ENCODE peak calls at places on chromosomes 3 and 15, in four cellular contexts. One of them, this sample, is unnamed.
A peak's percentile ranks its signal among the peaks of the same experiment; 100 is the strongest.

GRCh38 chr15:60797444-60798040 is 318.6 kb upstream of the ICE2 start:
- DNase-seq in K562: no peak
- DNase-seq in HepG2: no peak
- DNase-seq in GM12878: no peak
- DNase-seq in this sample: no peak

GRCh38 chr3:69094467-69095205 is 9.9 kb downstream of the ARL6IP5 start:
- DNase-seq in K562: no peak
- DNase-seq in HepG2: no peak
- DNase-seq in GM12878: no peak
- DNase-seq in this sample: no peak

GRCh38 chr3:13217736-13218540 is 144.7 kb upstream of the IQSEC1 start:
- DNase-seq in K562: no peak
- DNase-seq in HepG2: peak; percentile 50
- DNase-seq in GM12878: no peak
- DNase-seq in this sample: no peak

GRCh38 chr3:115363071-115363470 is 216.0 kb upstream of the ZBTB20 start:
- DNase-seq in K562: no peak
- DNase-seq in HepG2: no peak
- DNase-seq in GM12878: no peak
- DNase-seq in this sample: no peak

GRCh38 chr3:195015021-195015420 is 255.9 kb downstream of the XXYLT1 start:
- DNase-seq in K562: no peak
- DNase-seq in HepG2: no peak
- DNase-seq in GM12878: no peak
- DNase-seq in this sample: no peak

GRCh38 chr3:46881819-46882376 is 4.4 kb downstream of the PTH1R start:
- DNase-seq in K562: peak; percentile 87
- DNase-seq in HepG2: no peak
- DNase-seq in GM12878: no peak
- DNase-seq in this sample: peak; percentile 63

GRCh38 chr15:38683382-38684242 is 119.0 kb upstream of the RASGRP1 start:
- DNase-seq in K562: peak; percentile 28
- DNase-seq in HepG2: peak; percentile 27
- DNase-seq in GM12878: no peak
- DNase-seq in this sample: peak; percentile 65

GRCh38 chr3:7764091-7764490 is 737.5 kb upstream of the LMCD1 start:
- DNase-seq in K562: no peak
- DNase-seq in HepG2: no peak
- DNase-seq in GM12878: no peak
- DNase-seq in this sample: no peak

GRCh38 chr3:137172703-137173102 is 214.9 kb downstream of the IL20RB start:
- DNase-seq in K562: no peak
- DNase-seq in HepG2: no peak
- DNase-seq in GM12878: no peak
- DNase-seq in this sample: no peak

GRCh38 chr3:13879946-13880810 is at the start of gene WNT7A:
- DNase-seq in K562: peak; percentile 75
- DNase-seq in HepG2: no peak
- DNase-seq in GM12878: no peak
- DNase-seq in this sample: peak; percentile 68

GRCh38 chr15:99399612-99400011 is 148.3 kb downstream of the LRRC28 start:
- DNase-seq in K562: no peak
- DNase-seq in HepG2: no peak
- DNase-seq in GM12878: no peak
- DNase-seq in this sample: no peak

GRCh38 chr3:16770792-16771191 is 114.0 kb upstream of the PLCL2 start:
- DNase-seq in K562: no peak
- DNase-seq in HepG2: no peak
- DNase-seq in GM12878: no peak
- DNase-seq in this sample: no peak

GRCh38 chr15:81312790-81313543 is 11.0 kb downstream of the STARD5 start:
- DNase-seq in K562: no peak
- DNase-seq in HepG2: no peak
- DNase-seq in GM12878: no peak
- DNase-seq in this sample: no peak

GRCh38 chr3:15794303-15794771 is 3.4 kb downstream of the ANKRD28 start:
- DNase-seq in K562: no peak
- DNase-seq in HepG2: no peak
- DNase-seq in GM12878: no peak
- DNase-seq in this sample: no peak

GRCh38 chr15:80436511-80437307 is 32.5 kb downstream of the ARNT2 start:
- DNase-seq in K562: no peak
- DNase-seq in HepG2: peak; percentile 32
- DNase-seq in GM12878: no peak
- DNase-seq in this sample: no peak

GRCh38 chr3:124846189-124846588 is 41.0 kb downstream of the ITGB5 start:
- DNase-seq in K562: no peak
- DNase-seq in HepG2: no peak
- DNase-seq in GM12878: no peak
- DNase-seq in this sample: no peak

GRCh38 chr15:41794081-41794480 is 19.8 kb downstream of the MAPKBP1 start:
- DNase-seq in K562: no peak
- DNase-seq in HepG2: no peak
- DNase-seq in GM12878: no peak
- DNase-seq in this sample: no peak

GRCh38 chr3:129314757-129315385 is 36.2 kb downstream of the HMCES start:
- DNase-seq in K562: peak; percentile 79
- DNase-seq in HepG2: peak; percentile 92
- DNase-seq in GM12878: no peak
- DNase-seq in this sample: peak; percentile 90

GRCh38 chr15:31801152-31801551 is 229.2 kb upstream of the CHRNA7 start:
- DNase-seq in K562: no peak
- DNase-seq in HepG2: no peak
- DNase-seq in GM12878: no peak
- DNase-seq in this sample: no peak

GRCh38 chr3:8597515-8597853 is 47.1 kb downstream of the SSUH2 start:
- DNase-seq in K562: no peak
- DNase-seq in HepG2: no peak
- DNase-seq in GM12878: no peak
- DNase-seq in this sample: no peak

GRCh38 chr3:144831955-144832716 is 860.5 kb downstream of the DIPK2A start:
- DNase-seq in K562: no peak
- DNase-seq in HepG2: no peak
- DNase-seq in GM12878: no peak
- DNase-seq in this sample: no peak

GRCh38 chr3:46228259-46229222 is 13.7 kb upstream of the CCR3 start:
- DNase-seq in K562: no peak
- DNase-seq in HepG2: no peak
- DNase-seq in GM12878: no peak
- DNase-seq in this sample: no peak

GRCh38 chr3:150177673-150178378 is 207.1 kb upstream of the PFN2 start:
- DNase-seq in K562: no peak
- DNase-seq in HepG2: no peak
- DNase-seq in GM12878: no peak
- DNase-seq in this sample: no peak

GRCh38 chr3:11060500-11061251 is 68.1 kb downstream of the SLC6A1 start:
- DNase-seq in K562: peak; percentile 74
- DNase-seq in HepG2: peak; percentile 12
- DNase-seq in GM12878: no peak
- DNase-seq in this sample: peak; percentile 80

GRCh38 chr3:120144267-120144666 is 50.0 kb upstream of the GSK3B start:
- DNase-seq in K562: no peak
- DNase-seq in HepG2: peak; percentile 39
- DNase-seq in GM12878: no peak
- DNase-seq in this sample: peak; percentile 19

GRCh38 chr3:193814166-193814565 is 221.2 kb downstream of the OPA1 start:
- DNase-seq in K562: no peak
- DNase-seq in HepG2: no peak
- DNase-seq in GM12878: no peak
- DNase-seq in this sample: no peak

GRCh38 chr15:77219846-77220245 is 148.9 kb upstream of the TSPAN3 start:
- DNase-seq in K562: no peak
- DNase-seq in HepG2: no peak
- DNase-seq in GM12878: no peak
- DNase-seq in this sample: no peak

GRCh38 chr15:45729146-45729545 is 94.3 kb downstream of the SQOR start:
- DNase-seq in K562: no peak
- DNase-seq in HepG2: no peak
- DNase-seq in GM12878: no peak
- DNase-seq in this sample: no peak

GRCh38 chr3:10336761-10337160 is 15.8 kb upstream of the SEC13 start:
- DNase-seq in K562: no peak
- DNase-seq in HepG2: no peak
- DNase-seq in GM12878: no peak
- DNase-seq in this sample: no peak

GRCh38 chr3:126816956-126817777 is 113.1 kb downstream of the CHCHD6 start:
- DNase-seq in K562: no peak
- DNase-seq in HepG2: peak; percentile 35
- DNase-seq in GM12878: no peak
- DNase-seq in this sample: no peak

GRCh38 chr3:138289260-138289659 is 40.4 kb downstream of the NME9 start:
- DNase-seq in K562: no peak
- DNase-seq in HepG2: no peak
- DNase-seq in GM12878: no peak
- DNase-seq in this sample: no peak

GRCh38 chr3:61650276-61650675 is 88.9 kb downstream of the PTPRG start:
- DNase-seq in K562: no peak
- DNase-seq in HepG2: no peak
- DNase-seq in GM12878: no peak
- DNase-seq in this sample: no peak

GRCh38 chr3:16789344-16790100 is 95.2 kb upstream of the PLCL2 start:
- DNase-seq in K562: no peak
- DNase-seq in HepG2: no peak
- DNase-seq in GM12878: no peak
- DNase-seq in this sample: no peak

GRCh38 chr3:142819214-142819613 is 69.7 kb downstream of the PCOLCE2 start:
- DNase-seq in K562: no peak
- DNase-seq in HepG2: no peak
- DNase-seq in GM12878: no peak
- DNase-seq in this sample: no peak

GRCh38 chr3:13537926-13538325 is 11.0 kb upstream of the FBLN2 start:
- DNase-seq in K562: peak; percentile 53
- DNase-seq in HepG2: no peak
- DNase-seq in GM12878: no peak
- DNase-seq in this sample: no peak

GRCh38 chr3:101381809-101382208 is 61.4 kb upstream of the IMPG2 start:
- DNase-seq in K562: no peak
- DNase-seq in HepG2: peak; percentile 23
- DNase-seq in GM12878: no peak
- DNase-seq in this sample: no peak

GRCh38 chr3:171791695-171792082 is 18.6 kb downstream of the PLD1 start:
- DNase-seq in K562: no peak
- DNase-seq in HepG2: peak; percentile 59
- DNase-seq in GM12878: no peak
- DNase-seq in this sample: no peak

GRCh38 chr3:148791296-148791695 is 36.3 kb upstream of the CPB1 start:
- DNase-seq in K562: no peak
- DNase-seq in HepG2: no peak
- DNase-seq in GM12878: no peak
- DNase-seq in this sample: no peak

DNA sequence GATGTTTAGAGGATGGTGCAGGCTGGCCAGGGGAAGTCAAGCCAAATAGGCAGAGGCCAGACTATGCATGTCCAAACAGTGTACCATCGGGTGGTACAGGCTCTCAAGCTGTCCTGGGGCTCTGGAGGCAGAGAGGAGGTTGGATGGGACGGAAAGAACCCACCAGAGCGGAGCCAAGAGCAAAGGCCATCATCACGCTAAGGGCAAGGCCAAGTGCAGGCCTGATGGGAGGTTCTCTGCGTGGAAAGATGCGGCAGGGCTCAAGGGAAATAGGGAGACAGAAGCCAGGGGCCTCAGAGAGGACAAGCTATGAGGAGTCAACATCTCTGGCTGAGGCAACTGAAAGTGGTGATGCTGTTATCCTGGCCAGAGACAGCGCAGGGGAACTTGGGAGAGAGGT is 102.7 kb downstream of the ASB7 start:
- DNase-seq in K562: no peak
- DNase-seq in HepG2: no peak
- DNase-seq in GM12878: no peak
- DNase-seq in this sample: no peak
- TF ChIP-seq ATF3 in K562: no peak
- TF ChIP-seq ATF3 in HepG2: no peak
- TF ChIP-seq ATF3 in GM12878: no peak
- TF ChIP-seq ATF3 in this sample: no peak

GRCh38 chr15:57761562-57761961 is 55.0 kb downstream of the POLR2M start:
- DNase-seq in K562: no peak
- DNase-seq in HepG2: no peak
- DNase-seq in GM12878: no peak
- DNase-seq in this sample: no peak
- TF ChIP-seq CREM in K562: no peak
- TF ChIP-seq CREM in HepG2: no peak
- TF ChIP-seq CREM in GM12878: no peak
- TF ChIP-seq CREM in this sample: no peak

GRCh38 chr3:88863196-88863595 is 244.2 kb upstream of the EPHA3 start:
- DNase-seq in K562: no peak
- DNase-seq in HepG2: no peak
- DNase-seq in GM12878: no peak
- DNase-seq in this sample: no peak
- TF ChIP-seq MAX in K562: no peak
- TF ChIP-seq MAX in HepG2: no peak
- TF ChIP-seq MAX in GM12878: no peak
- TF ChIP-seq MAX in this sample: no peak

GRCh38 chr3:170387952-170388351 is 30.4 kb downstream of the SKIL start:
- DNase-seq in K562: no peak
- DNase-seq in HepG2: no peak
- DNase-seq in GM12878: no peak
- DNase-seq in this sample: no peak
- TF ChIP-seq ATF3 in K562: no peak
- TF ChIP-seq ATF3 in HepG2: no peak
- TF ChIP-seq ATF3 in GM12878: no peak
- TF ChIP-seq ATF3 in this sample: no peak

GRCh38 chr15:90049030-90049429 is 47.9 kb downstream of the ZNF710 start:
- DNase-seq in K562: no peak
- DNase-seq in HepG2: no peak
- DNase-seq in GM12878: no peak
- DNase-seq in this sample: no peak
- TF ChIP-seq CREM in K562: no peak
- TF ChIP-seq CREM in HepG2: no peak
- TF ChIP-seq CREM in GM12878: no peak
- TF ChIP-seq CREM in this sample: no peak